ENCODE peak calls at places on chromosomes 5 and 9, in eight cellular contexts. S, N, X, M, E, F, H and O are unnamed samples.

GRCh38 chr5:132500244-132500930 is 9.8 kb upstream of the IRF1 start:
- DNase-seq in F (no peak), N (no peak), S (no peak), H (no peak), E (no peak), X (no peak), M (no peak), O (no peak)

GRCh38 chr5:149800563-149801103 is 70.5 kb downstream of the PPARGC1B start:
- DNase-seq in H (no peak), M (no peak), S (no peak), N (no peak), F (peak), E (no peak), X (no peak), O (no peak)

GRCh38 chr5:174935854-174936474 is 211.6 kb downstream of the MSX2 start:
- DNase-seq in S (peak), H (peak), X (no peak), N (no peak), E (peak), F (peak), M (peak), O (peak)

GRCh38 chr5:14675309-14675708 is 10.8 kb downstream of the OTULIN start:
- DNase-seq in F (no peak), M (no peak), N (no peak), S (no peak), X (no peak), H (no peak), E (no peak), O (no peak)

GRCh38 chr5:122882836-122883235 is 37.4 kb downstream of the SNX24 start:
- DNase-seq in X (no peak), M (no peak), E (no peak), S (no peak), H (no peak), F (peak), N (no peak), O (peak)

GRCh38 chr5:127352068-127352467 is 61.5 kb downstream of the MEGF10 start:
- DNase-seq in X (no peak), M (no peak), F (no peak), H (no peak), S (no peak), N (no peak), E (no peak), O (no peak)

GRCh38 chr5:157571357-157571827 is 4.2 kb downstream of the ADAM19 start:
- DNase-seq in S (peak), N (no peak), X (no peak), H (no peak), E (no peak), F (peak), M (no peak), O (peak)

GRCh38 chr5:72238712-72239445 is 81.2 kb downstream of the MRPS27 start:
- DNase-seq in H (no peak), M (no peak), X (no peak), N (no peak), E (no peak), S (no peak), F (no peak), O (no peak)

GRCh38 chr5:5978501-5979361 is 399.6 kb downstream of the MED10 start:
- DNase-seq in H (no peak), E (no peak), X (no peak), M (no peak), S (no peak), N (no peak), F (no peak), O (no peak)

GRCh38 chr5:5981562-5981961 is 396.8 kb downstream of the MED10 start:
- DNase-seq in M (no peak), S (no peak), H (no peak), X (no peak), E (no peak), F (no peak), N (no peak), O (no peak)

GRCh38 chr5:5980601-5981000 is 397.7 kb downstream of the MED10 start:
- DNase-seq in H (no peak), N (no peak), F (no peak), S (no peak), X (no peak), M (no peak), E (no peak), O (no peak)

GRCh38 chr5:5979761-5980570 is 398.4 kb downstream of the MED10 start:
- DNase-seq in E (no peak), F (peak), M (no peak), X (no peak), N (no peak), S (no peak), H (no peak), O (no peak)

DNA sequence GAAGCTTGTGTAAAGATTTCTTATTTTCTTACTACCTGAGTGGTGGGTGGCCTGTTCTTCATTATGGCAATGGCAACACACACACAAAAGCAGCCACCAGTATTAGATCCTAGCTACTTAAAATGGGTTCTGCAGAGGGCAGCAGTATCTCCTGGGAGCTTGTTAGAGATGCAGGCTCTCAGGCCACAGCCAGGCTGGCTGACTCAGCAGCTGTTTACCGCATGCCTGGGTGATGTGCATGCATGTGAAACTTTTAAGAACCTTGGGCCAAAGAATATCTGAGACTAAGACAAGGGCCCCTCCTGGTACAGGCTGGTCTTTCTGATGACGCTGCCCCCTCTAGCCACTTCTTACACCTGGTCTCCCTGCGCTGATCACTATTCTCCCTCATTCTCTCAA is 399.0 kb downstream of the MED10 start:
- DNase-seq in H (no peak), F (peak), M (no peak), E (no peak), X (no peak), S (no peak), N (no peak), O (peak)
- TF ChIP-seq CTCF in H (no peak), F (no peak), M (no peak), E (no peak), X (no peak), S (no peak), N (no peak), O (no peak)

GRCh38 chr9:128635266-128636023 is 21.2 kb downstream of the DYNC2I2 start:
- DNase-seq in S (no peak), X (peak), H (peak), E (peak), F (peak), N (no peak), M (peak), O (peak)
- H3K4me3 ChIP-seq in S (no peak), X (peak), H (peak), E (no peak), F (no peak), N (peak), M (peak), O (peak)

GRCh38 chr5:134132372-134133212 is 18.1 kb downstream of the TCF7 start:
- DNase-seq in N (no peak), H (peak), X (peak), F (no peak), M (no peak), E (no peak), S (peak), O (no peak)
- TF ChIP-seq CTCF in N (no peak), H (no peak), X (no peak), F (no peak), M (no peak), E (no peak), S (peak), O (no peak)

DNA sequence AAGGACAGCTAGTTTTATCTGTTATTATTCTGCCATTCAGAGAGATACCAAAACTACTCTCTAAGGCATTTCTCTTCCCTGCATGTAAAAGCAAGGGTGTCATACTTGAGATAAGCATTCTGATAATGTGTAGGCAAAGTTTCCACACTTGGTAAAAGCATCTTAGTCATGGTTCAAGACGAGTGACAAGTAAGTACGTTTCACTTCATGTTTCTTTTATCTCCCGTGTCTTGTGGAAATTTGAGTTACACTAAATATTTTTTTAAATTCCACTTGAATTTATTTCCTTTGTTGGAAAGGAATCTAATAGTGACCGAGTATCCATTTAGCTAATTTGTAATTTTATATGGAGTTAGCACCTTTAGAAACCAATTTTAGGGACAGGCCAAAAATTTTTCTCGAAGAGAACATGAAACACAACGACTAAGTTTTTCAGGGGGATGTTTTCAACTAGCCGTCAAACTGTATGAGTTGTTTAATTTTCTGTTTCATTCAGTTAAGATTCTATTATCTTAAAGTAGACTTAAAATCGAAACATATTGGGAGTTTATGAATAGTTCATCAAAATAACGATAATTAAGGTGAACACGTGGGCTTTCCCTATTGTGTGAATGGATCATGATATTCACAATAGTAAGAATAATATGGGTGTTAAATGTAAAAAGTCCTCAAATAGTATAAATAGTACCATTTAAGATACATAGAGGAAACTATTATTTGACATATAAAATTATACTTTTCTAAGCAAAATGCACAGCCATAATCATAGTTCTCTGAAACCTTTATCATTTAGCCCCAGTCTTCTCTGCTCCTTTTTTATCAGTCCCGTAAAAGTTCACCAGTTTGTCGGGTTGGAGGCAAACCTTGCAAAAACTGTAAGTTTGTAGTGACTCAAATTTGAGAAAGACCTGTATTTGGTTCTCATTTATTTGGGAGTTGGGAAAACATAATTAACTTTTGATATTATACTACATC is 1.6 kb downstream of the RFESD start:
- DNase-seq in M (no peak), H (no peak), E (no peak), N (no peak), S (peak), X (no peak), F (peak), O (no peak)
- H3K4me3 ChIP-seq in M (no peak), H (no peak), E (no peak), N (peak), S (peak), X (no peak), F (no peak), O (no peak)

DNA sequence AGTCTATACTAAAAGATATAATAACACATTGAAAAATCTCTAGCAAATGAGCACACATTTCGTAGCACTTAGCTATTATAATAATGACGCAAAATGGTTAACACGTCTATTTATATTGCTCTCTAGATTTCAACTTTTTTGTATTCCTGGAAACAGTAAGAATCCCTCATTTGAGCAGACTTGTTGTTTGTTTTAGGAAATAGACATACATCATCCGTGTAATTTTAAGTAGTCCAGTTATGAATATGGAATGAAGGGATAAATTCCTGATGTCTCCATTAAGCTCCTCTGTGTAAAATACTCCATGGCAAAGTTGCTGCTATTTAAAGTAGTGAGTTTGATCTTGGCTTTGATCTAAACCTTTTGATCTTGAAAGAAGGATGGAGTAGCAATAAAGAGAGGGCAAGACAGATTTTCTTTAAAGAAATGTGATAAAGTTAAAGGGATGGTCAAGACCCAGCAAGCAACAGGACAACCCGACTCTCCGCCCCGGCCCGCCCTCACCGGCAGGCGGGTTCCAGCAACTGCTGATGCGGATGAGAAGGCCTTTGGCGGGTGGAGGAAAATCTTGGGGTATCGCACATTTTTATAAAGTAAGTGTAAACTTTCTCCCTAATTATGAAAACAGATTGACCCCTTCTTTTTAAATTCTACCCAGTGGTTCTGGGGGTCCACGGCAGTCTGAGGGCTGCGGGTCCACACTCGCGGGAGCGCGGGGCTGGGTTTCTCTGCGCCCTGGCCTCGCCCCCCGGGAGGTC is 277.4 kb downstream of the AOPEP start:
- DNase-seq in S (no peak), F (peak), N (no peak), X (no peak), M (no peak), H (peak), E (peak), O (peak)
- TF ChIP-seq CTCF in S (no peak), F (peak), N (peak), X (no peak), M (peak), H (no peak), E (peak), O (peak)